ENCODE peak calls at places on chromosomes 1 and 21, in nine cellular contexts. C is H9, H is heart right ventricle, X is endothelial cell, R is iris pigment epithelial cell, J is C1 segment of cervical spinal cord, A is Caki2, V is Panc1, I is NCI-H1105. T is an unnamed sample.

GRCh38 chr1:201025571-201026002 is 2.1 kb upstream of the KIF21B start:
- DNase-seq in H (no peak), C (peak), I (no peak), V (no peak), X (peak), J (no peak), R (peak), A (no peak), T (no peak)

GRCh38 chr1:100606438-100606837 is 68.5 kb downstream of the GPR88 start:
- DNase-seq in A (peak), C (no peak), X (peak), H (peak), V (no peak), R (peak), I (no peak), J (no peak), T (no peak)

GRCh38 chr1:232033285-232033684 is 406.7 kb downstream of the DISC1 start:
- DNase-seq in A (no peak), X (no peak), R (no peak), J (no peak), V (no peak), I (no peak), C (no peak), H (no peak), T (no peak)

GRCh38 chr1:94325379-94326302 is 88.3 kb upstream of the ARHGAP29 start:
- DNase-seq in C (no peak), V (peak), J (no peak), X (no peak), H (peak), I (no peak), A (peak), R (peak), T (no peak)

GRCh38 chr1:7827134-7827955 is 25.5 kb downstream of the UTS2 start:
- DNase-seq in X (peak), C (no peak), R (peak), I (no peak), A (no peak), H (no peak), J (no peak), V (no peak), T (no peak)

GRCh38 chr1:37477198-37477931 is 3.0 kb downstream of the ZC3H12A start:
- DNase-seq in V (no peak), H (no peak), X (no peak), R (peak), J (no peak), C (peak), I (no peak), A (peak), T (peak)

GRCh38 chr1:61332796-61333195 is 250.4 kb downstream of the NFIA start:
- DNase-seq in X (no peak), H (no peak), C (no peak), J (no peak), I (no peak), A (no peak), V (no peak), R (no peak), T (no peak)

GRCh38 chr1:235090406-235091069 is 38.1 kb downstream of the TOMM20 start:
- DNase-seq in J (no peak), V (no peak), H (no peak), I (no peak), C (peak), R (peak), A (no peak), X (peak), T (no peak)

GRCh38 chr1:105416246-105416645 is 1640.2 kb upstream of the PRMT6 start:
- DNase-seq in X (no peak), V (no peak), J (no peak), H (no peak), A (no peak), I (no peak), C (no peak), R (no peak), T (no peak)

GRCh38 chr1:193125369-193125768 is 3.5 kb downstream of the CDC73 start:
- DNase-seq in I (no peak), H (no peak), C (no peak), V (no peak), J (no peak), X (no peak), R (no peak), A (no peak), T (no peak)

GRCh38 chr1:184387871-184388670 is 1.2 kb downstream of the C1orf21 start:
- DNase-seq in R (peak), X (peak), C (no peak), J (peak), A (peak), I (no peak), V (no peak), H (peak), T (peak)

GRCh38 chr1:111594128-111594693 is 25.4 kb upstream of the RAP1A start:
- DNase-seq in R (no peak), C (no peak), I (no peak), A (no peak), J (no peak), V (no peak), X (no peak), H (no peak), T (no peak)

GRCh38 chr1:244788493-244789275 is 46.8 kb upstream of the COX20 start:
- DNase-seq in R (no peak), V (no peak), J (no peak), I (no peak), C (no peak), X (no peak), A (no peak), H (no peak), T (no peak)

GRCh38 chr1:95117207-95118018 is at the start of gene TLCD4:
- DNase-seq in R (peak), J (peak), I (peak), A (peak), X (peak), H (peak), V (no peak), C (peak), T (peak)

GRCh38 chr21:35780983-35781382 is 279.3 kb downstream of the SETD4 start:
- DNase-seq in J (no peak), C (no peak), X (no peak), A (no peak), V (no peak), H (no peak), R (no peak), I (no peak), T (no peak)

GRCh38 chr1:203638076-203638475 is 11.4 kb downstream of the ATP2B4 start:
- DNase-seq in V (no peak), R (no peak), X (no peak), H (no peak), C (no peak), J (no peak), A (no peak), I (peak), T (no peak)

GRCh38 chr21:21111309-21111920 is 113.2 kb downstream of the NCAM2 start:
- DNase-seq in V (no peak), J (no peak), C (no peak), A (no peak), I (no peak), H (no peak), X (no peak), R (no peak), T (no peak)

GRCh38 chr1:197976368-197976767 is 59.2 kb downstream of the LHX9 start:
- DNase-seq in V (no peak), J (no peak), R (peak), I (no peak), A (no peak), H (no peak), X (no peak), C (no peak), T (no peak)

GRCh38 chr1:11245248-11245647 is 17.1 kb downstream of the MTOR start:
- DNase-seq in A (no peak), V (no peak), J (no peak), I (no peak), C (no peak), H (no peak), X (no peak), R (no peak), T (no peak)

GRCh38 chr1:54403808-54404261 is 2.4 kb downstream of the SSBP3 start:
- DNase-seq in H (no peak), J (no peak), C (no peak), V (no peak), R (peak), A (peak), I (no peak), X (no peak), T (peak)

GRCh38 chr21:36323032-36323431 is 3.0 kb downstream of the MORC3 start:
- DNase-seq in J (no peak), A (peak), R (no peak), I (no peak), V (no peak), C (no peak), H (peak), X (no peak), T (no peak)

GRCh38 chr1:192524223-192524622 is 51.4 kb upstream of the RGS1 start:
- DNase-seq in R (no peak), A (no peak), X (no peak), C (no peak), H (no peak), J (no peak), I (no peak), V (no peak), T (no peak)

GRCh38 chr1:161905269-161905884 is 118.3 kb downstream of the OLFML2B start:
- DNase-seq in I (peak), J (no peak), A (no peak), V (peak), R (peak), C (no peak), X (peak), H (no peak), T (no peak)

GRCh38 chr1:43329995-43330751 is 7.4 kb upstream of the MPL start:
- DNase-seq in H (peak), I (no peak), V (no peak), A (peak), X (peak), R (peak), J (no peak), C (peak), T (no peak)

GRCh38 chr1:22166439-22166838 is 23.5 kb upstream of the WNT4 start:
- DNase-seq in R (no peak), J (no peak), A (no peak), X (no peak), H (no peak), V (no peak), C (no peak), I (no peak), T (no peak)

GRCh38 chr1:11918779-11919519 is 7.3 kb downstream of the KIAA2013 start:
- DNase-seq in J (no peak), R (peak), H (peak), V (no peak), I (no peak), A (no peak), X (no peak), C (no peak), T (no peak)

T was measured in naive thymus-derived CD4-positive, alpha-beta T cell.